ENCODE peak calls at places on chromosomes 12 and 14, in five cellular contexts. E, V, Z, O and M are unnamed samples.

GRCh38 chr14:50085570-50086315 is 30.6 kb downstream of the VCPKMT start:
- DNase-seq in V (peak; percentile 77), Z (no peak), E (no peak), O (no peak), M (no peak)

GRCh38 chr12:70756791-70757190 is 119.6 kb upstream of the PTPRB start:
- DNase-seq in E (no peak), V (no peak), O (no peak), Z (no peak), M (no peak)

GRCh38 chr12:130608132-130608531 is 108.0 kb downstream of the RIMBP2 start:
- DNase-seq in O (no peak), E (no peak), V (no peak), Z (no peak), M (no peak)

GRCh38 chr12:7113389-7113871 is 4.4 kb upstream of the C1RL start:
- DNase-seq in E (peak; percentile 67), Z (no peak), V (peak; percentile 58), O (no peak), M (peak; percentile 64)

GRCh38 chr12:117441751-117442150 is 80.3 kb upstream of the NOS1 start:
- DNase-seq in O (no peak), E (no peak), Z (no peak), V (no peak), M (no peak)

GRCh38 chr12:95809000-95809680 is 18.6 kb upstream of the NTN4 start:
- DNase-seq in Z (no peak), O (no peak), V (no peak), E (no peak), M (no peak)

GRCh38 chr14:71438684-71439083 is 493.5 kb upstream of the RGS6 start:
- DNase-seq in Z (no peak), E (no peak), V (no peak), O (no peak), M (no peak)

GRCh38 chr14:26863736-26864135 is 265.9 kb upstream of the NOVA1 start:
- DNase-seq in O (no peak), E (no peak), V (no peak), Z (no peak), M (no peak)

GRCh38 chr14:104794641-104795467 is 694 bp downstream of the AKT1 start:
- DNase-seq in Z (no peak), E (peak; percentile 85), O (no peak), V (peak; percentile 23), M (peak; percentile 36)

GRCh38 chr14:57761800-57762199 is 104.1 kb downstream of the SLC35F4 start:
- DNase-seq in Z (no peak), V (no peak), E (no peak), O (no peak), M (no peak)

GRCh38 chr12:70724444-70724843 is 87.2 kb upstream of the PTPRB start:
- DNase-seq in Z (no peak), O (no peak), V (no peak), E (no peak), M (no peak)

GRCh38 chr12:80756875-80757274 is 40.2 kb downstream of the MYF5 start:
- DNase-seq in O (no peak), E (no peak), Z (no peak), V (no peak), M (no peak)

GRCh38 chr12:71767183-71767582 is 12.5 kb downstream of the RAB21 start:
- DNase-seq in E (no peak), O (no peak), V (no peak), Z (no peak), M (no peak)

GRCh38 chr14:68663385-68664076 is 129.3 kb downstream of the ZFP36L1 start:
- DNase-seq in V (peak; percentile 46), Z (no peak), E (no peak), O (no peak), M (no peak)

GRCh38 chr14:103867523-103867953 is 20.2 kb upstream of the PPP1R13B start:
- DNase-seq in Z (no peak), E (peak; percentile 45), V (no peak), O (no peak), M (no peak)

GRCh38 chr14:100439781-100440180 is 116.6 kb downstream of the SLC25A47 start:
- DNase-seq in Z (no peak), O (no peak), V (no peak), E (no peak), M (no peak)

GRCh38 chr14:86015916-86016315 is 486.0 kb downstream of the FLRT2 start:
- DNase-seq in Z (no peak), V (no peak), E (no peak), O (no peak), M (no peak)

GRCh38 chr14:101087614-101088394 is 184.3 kb upstream of the RTL1 start:
- DNase-seq in Z (no peak), V (no peak), E (peak; percentile 6), O (no peak), M (peak; percentile 30)

GRCh38 chr14:101907619-101908018 is 56.8 kb upstream of the DYNC1H1 start:
- DNase-seq in Z (no peak), E (no peak), V (no peak), O (no peak), M (no peak)

GRCh38 chr12:87689196-87689595 is 340.0 kb downstream of the C12orf50 start:
- DNase-seq in V (no peak), Z (no peak), O (no peak), E (no peak), M (no peak)

GRCh38 chr12:2482938-2483337 is 311.8 kb upstream of the FKBP4 start:
- DNase-seq in E (no peak), Z (no peak), O (no peak), V (no peak), M (no peak)

GRCh38 chr12:65649126-65649525 is 175.2 kb upstream of the HMGA2 start:
- DNase-seq in V (no peak), E (no peak), O (no peak), Z (no peak), M (no peak)

GRCh38 chr12:48028541-48029400 is 24.5 kb upstream of the COL2A1 start:
- DNase-seq in V (no peak), Z (no peak), E (no peak), O (no peak), M (no peak)

GRCh38 chr12:31011336-31011735 is 62.3 kb upstream of the DDX11 start:
- DNase-seq in Z (no peak), E (no peak), O (no peak), V (no peak), M (no peak)

GRCh38 chr12:130336723-130337475 is 788 bp upstream of the PIWIL1 start:
- DNase-seq in Z (no peak), E (no peak), V (no peak), O (no peak), M (no peak)

GRCh38 chr14:86604546-86604945 is 1074.6 kb downstream of the FLRT2 start:
- DNase-seq in O (no peak), V (no peak), Z (no peak), E (no peak), M (no peak)

GRCh38 chr12:75705749-75706719 is 194.6 kb upstream of the KRR1 start:
- DNase-seq in E (no peak), Z (no peak), O (no peak), V (no peak), M (no peak)